ENCODE peak calls at places on chromosomes 13 and 19, in four cellular contexts. N, Z, G and E are unnamed samples.

GRCh38 chr13:102597029-102598015 is 536 bp downstream of the TPP2 start:
- DNase-seq in N (peak), Z (no peak), G (no peak), E (no peak)

GRCh38 chr19:33199441-33200265 is 5.5 kb downstream of the LRP3 start:
- DNase-seq in Z (no peak), N (no peak), G (no peak), E (no peak)

GRCh38 chr13:77430377-77430951 is 103.6 kb upstream of the MYCBP2 start:
- DNase-seq in N (no peak), G (no peak), Z (peak), E (no peak)

GRCh38 chr13:51837016-51837415 is 8.0 kb downstream of the TMEM272 start:
- DNase-seq in N (no peak), Z (no peak), G (no peak), E (no peak)

GRCh38 chr19:10565028-10565566 is 713 bp downstream of the KRI1 start:
- DNase-seq in Z (no peak), G (no peak), N (peak), E (peak)

GRCh38 chr13:89066868-89067466 is 1395.8 kb downstream of the SLITRK5 start:
- DNase-seq in G (peak), N (peak), Z (no peak), E (peak)

GRCh38 chr13:103605546-103606326 is 539.5 kb upstream of the SLC10A2 start:
- DNase-seq in G (no peak), Z (no peak), N (no peak), E (no peak)

GRCh38 chr13:21074601-21075302 is 13.4 kb upstream of the LATS2 start:
- DNase-seq in G (no peak), N (no peak), Z (no peak), E (no peak)

GRCh38 chr19:3276341-3276799 is 51.9 kb downstream of the CELF5 start:
- DNase-seq in Z (no peak), G (peak), N (no peak), E (peak)

GRCh38 chr19:10112895-10113591 is 1.6 kb downstream of the P2RY11 start:
- DNase-seq in G (peak), N (no peak), Z (no peak), E (peak)

GRCh38 chr19:16946951-16947940 is 58.4 kb downstream of the F2RL3 start:
- DNase-seq in Z (no peak), G (no peak), N (no peak), E (no peak)

GRCh38 chr13:113743366-113744195 is 15.4 kb upstream of the TMEM255B start:
- DNase-seq in N (no peak), G (no peak), Z (no peak), E (no peak)

GRCh38 chr13:80562423-80562822 is 221.5 kb upstream of the SPRY2 start:
- DNase-seq in Z (no peak), G (no peak), N (no peak), E (no peak)

GRCh38 chr13:109105899-109106298 is 476.5 kb downstream of the MYO16 start:
- DNase-seq in N (peak), Z (no peak), G (no peak), E (no peak)

GRCh38 chr13:25371608-25372274 is at the start of gene ATP8A2:
- DNase-seq in N (no peak), G (no peak), Z (no peak), E (peak)

GRCh38 chr19:32404939-32405430 is 585 bp upstream of the DPY19L3 start:
- DNase-seq in N (peak), Z (no peak), G (peak), E (peak)

GRCh38 chr13:94020833-94021232 is 458.6 kb downstream of the DCT start:
- DNase-seq in G (no peak), Z (no peak), N (peak), E (no peak)

GRCh38 chr13:20991741-20992520 is 69.5 kb downstream of the LATS2 start:
- DNase-seq in N (no peak), G (no peak), Z (no peak), E (no peak)

GRCh38 chr19:32828643-32829344 is 40.8 kb downstream of the SLC7A9 start:
- DNase-seq in G (no peak), Z (no peak), N (no peak), E (no peak)

GRCh38 chr13:59641758-59642157 is 522.0 kb downstream of the DIAPH3 start:
- DNase-seq in N (no peak), G (no peak), Z (no peak), E (no peak)

GRCh38 chr13:70795484-70795883 is 687.2 kb upstream of the KLHL1 start:
- DNase-seq in N (no peak), Z (no peak), G (peak), E (no peak)

GRCh38 chr13:91356919-91357612 is 9.6 kb downstream of the MIR17HG start:
- DNase-seq in N (no peak), G (no peak), Z (no peak), E (no peak)

GRCh38 chr19:4362871-4363545 is 19.6 kb downstream of the MPND start:
- DNase-seq in N (no peak), G (no peak), Z (no peak), E (peak)

GRCh38 chr19:2775556-2776430 is 7.3 kb downstream of the SGTA start:
- DNase-seq in Z (no peak), N (peak), G (peak), E (no peak)

GRCh38 chr13:40433577-40433976 is 232.9 kb downstream of the FOXO1 start:
- DNase-seq in G (no peak), N (no peak), Z (no peak), E (no peak)

GRCh38 chr19:38370299-38370698 is 4.1 kb upstream of the PSMD8 start:
- DNase-seq in N (no peak), Z (no peak), G (no peak), E (no peak)

GRCh38 chr13:100536643-100537180 is 51.9 kb downstream of the GGACT start:
- DNase-seq in N (no peak), G (no peak), Z (no peak), E (no peak)

GRCh38 chr19:54577334-54577733 is 3.7 kb downstream of the LILRA2 start:
- DNase-seq in N (no peak), G (no peak), Z (no peak), E (no peak)

GRCh38 chr19:23118400-23118799 is 1.6 kb downstream of the ZNF730 start:
- DNase-seq in G (no peak), Z (no peak), N (no peak), E (peak)

GRCh38 chr13:110726726-110727125 is 13.2 kb downstream of the ING1 start:
- DNase-seq in Z (no peak), G (no peak), N (no peak), E (no peak)

GRCh38 chr19:33434886-33435705 is 61.6 kb downstream of the CEBPG start:
- DNase-seq in N (peak), Z (no peak), G (no peak), E (no peak)

GRCh38 chr19:16988661-16989060 is 37.9 kb downstream of the CPAMD8 start:
- DNase-seq in Z (no peak), N (no peak), G (no peak), E (no peak)

GRCh38 chr19:46919324-46919723 is 58.5 kb downstream of the ARHGAP35 start:
- DNase-seq in Z (no peak), N (peak), G (no peak), E (no peak)

GRCh38 chr19:29837448-29837961 is 25.7 kb downstream of the CCNE1 start:
- DNase-seq in N (no peak), Z (peak), G (no peak), E (no peak)

GRCh38 chr13:75486146-75486545 is 4.2 kb upstream of the TBC1D4 start:
- DNase-seq in Z (no peak), G (peak), N (no peak), E (no peak)

GRCh38 chr19:53333466-53334449 is at the start of gene ZNF845:
- DNase-seq in N (peak), G (peak), Z (peak), E (peak)

GRCh38 chr13:24092108-24092507 is 68.4 kb upstream of the SPATA13 start:
- DNase-seq in G (no peak), N (no peak), Z (no peak), E (no peak)

GRCh38 chr13:24083722-24084421 is 76.6 kb upstream of the SPATA13 start:
- DNase-seq in N (no peak), Z (no peak), G (no peak), E (no peak)

GRCh38 chr13:24085662-24086061 is 74.9 kb upstream of the SPATA13 start:
- DNase-seq in G (peak), Z (no peak), N (no peak), E (no peak)

GRCh38 chr13:24086642-24087041 is 73.9 kb upstream of the SPATA13 start:
- DNase-seq in Z (no peak), N (no peak), G (no peak), E (no peak)

GRCh38 chr13:24087611-24088235 is 72.8 kb upstream of the SPATA13 start:
- DNase-seq in G (peak), Z (no peak), N (no peak), E (no peak)
- TF ChIP-seq USF2 in G (no peak), Z (no peak), N (no peak), E (no peak)

DNA sequence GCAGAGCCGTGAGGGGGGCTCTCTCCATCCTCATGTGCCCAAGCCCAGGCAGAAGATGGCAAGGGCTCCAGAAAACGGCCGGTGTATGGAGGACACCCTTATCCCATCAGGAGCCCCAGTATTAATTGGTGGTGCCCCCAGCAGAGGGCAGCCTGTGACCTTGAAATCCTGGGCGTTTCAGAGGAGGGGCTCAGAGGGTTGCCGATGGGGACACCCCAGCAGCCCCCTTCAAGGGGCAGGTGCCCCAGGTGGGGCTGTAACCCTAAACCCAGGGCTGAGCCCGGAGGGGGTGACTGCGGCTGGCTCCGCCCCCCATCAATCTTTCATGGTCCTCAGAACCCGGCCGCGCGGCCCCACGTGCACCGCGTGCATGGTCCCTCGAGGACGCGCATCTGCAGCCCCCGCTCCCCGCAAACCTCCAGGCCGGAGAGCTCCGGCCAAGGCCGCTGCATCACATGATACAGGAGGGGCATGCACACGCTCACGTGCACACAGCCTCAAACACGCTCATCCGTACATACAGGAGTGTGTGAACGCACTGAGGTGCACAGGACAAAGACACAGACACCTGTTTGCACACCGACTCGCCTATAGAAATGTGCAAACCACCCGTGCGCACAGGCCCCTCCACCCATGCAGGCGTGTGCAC is 959 bp downstream of the RAB3A start:
- DNase-seq in N (no peak), G (no peak), Z (no peak), E (peak)
- TF ChIP-seq CTCF in N (peak), G (peak), Z (peak), E (no peak)

DNA sequence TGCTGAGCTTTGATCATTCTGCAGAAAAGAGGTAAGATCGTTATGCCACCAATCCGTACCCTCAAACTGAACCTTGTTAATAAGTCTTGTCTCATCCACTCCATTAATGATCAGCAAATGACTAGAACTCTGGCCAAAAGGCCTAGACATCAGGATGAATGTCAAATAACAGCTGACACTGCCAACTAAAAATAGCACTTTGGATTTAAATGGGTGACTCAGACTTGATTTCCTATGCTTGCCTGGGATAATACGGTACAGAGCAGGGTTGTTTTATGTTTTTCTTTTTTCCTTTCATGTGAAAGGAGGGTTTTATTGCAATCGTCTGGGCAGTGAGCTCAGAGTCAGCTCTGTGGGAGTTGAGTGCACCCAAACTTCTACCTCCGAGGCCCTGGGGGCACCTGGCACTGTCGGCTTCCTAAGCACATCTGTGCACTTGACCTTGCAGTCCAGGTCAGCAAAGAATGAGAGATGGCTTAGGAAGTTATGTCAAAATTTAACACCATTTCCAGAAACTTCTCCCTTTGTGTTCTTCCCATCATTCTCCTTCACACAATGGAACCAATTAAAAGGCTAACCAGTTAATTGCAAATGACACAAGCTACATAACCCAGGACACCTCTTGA is 134.1 kb downstream of the LACC1 start:
- DNase-seq in G (no peak), N (peak), Z (no peak), E (no peak)
- TF ChIP-seq USF2 in G (no peak), N (no peak), Z (no peak), E (no peak)

DNA sequence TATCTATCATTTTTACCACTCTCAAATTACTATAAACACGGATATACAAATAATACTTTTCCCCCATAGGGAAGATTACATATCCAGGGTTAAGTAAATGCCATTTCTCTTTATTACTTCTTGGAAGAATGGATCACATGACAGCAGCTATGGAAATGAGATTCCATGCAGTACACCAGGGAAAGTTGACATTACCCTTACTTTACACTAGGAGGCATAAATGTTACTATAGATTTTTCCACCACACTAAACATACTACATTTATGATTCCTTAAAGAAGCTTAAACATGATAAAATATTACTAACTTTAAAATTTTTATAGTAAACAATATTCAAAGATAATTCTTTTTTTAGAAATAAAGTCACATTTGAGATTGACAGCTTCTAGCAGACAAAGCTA is 611.4 kb downstream of the PCDH9 start:
- DNase-seq in N (peak), Z (no peak), G (peak), E (no peak)
- TF ChIP-seq CTCF in N (peak), Z (peak), G (peak), E (peak)

DNA sequence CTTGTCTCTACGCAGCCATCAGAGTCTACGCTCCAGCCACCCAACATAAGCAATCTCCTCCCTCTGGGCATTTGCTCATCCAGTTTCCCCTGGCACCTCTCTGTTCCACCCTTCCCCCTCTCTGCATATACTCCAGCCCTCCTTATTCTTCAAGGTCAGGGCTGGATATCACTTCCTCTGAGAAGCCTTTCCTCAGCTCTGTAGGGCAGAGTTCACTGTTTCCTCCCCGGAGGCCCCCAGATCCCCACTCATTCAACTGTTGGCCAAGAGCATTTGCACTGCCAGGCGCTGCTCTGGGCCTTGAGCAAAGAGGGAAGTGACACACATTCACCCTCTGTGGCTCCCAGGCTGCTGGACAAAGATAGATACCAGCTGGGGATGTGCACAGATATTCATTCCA is 3.3 kb downstream of the FCGRT start:
- DNase-seq in N (no peak), Z (no peak), G (no peak), E (no peak)
- TF ChIP-seq USF2 in N (no peak), Z (no peak), G (no peak), E (no peak)

GRCh38 chr19:19111138-19111835 is 27.0 kb downstream of the TMEM161A start:
- DNase-seq in N (no peak), Z (no peak), G (no peak), E (peak)
- TF ChIP-seq CTCF in N (no peak), Z (no peak), G (no peak), E (no peak)